ENCODE peak calls at places on chromosomes 4 and X, in four cellular contexts. C is lower lobe of right lung; Y is esophagus squamous epithelium; K is CD8-positive, alpha-beta T cell. B is an unnamed sample.

GRCh38 chr4:8512510-8512909 is 67.7 kb upstream of the GPR78 start:
- DNase-seq in C (no peak), Y (no peak), K (no peak), B (no peak)

GRCh38 chr4:81651500-81651899 is 179.8 kb upstream of the RASGEF1B start:
- DNase-seq in C (no peak), Y (no peak), K (no peak), B (no peak)

GRCh38 chr4:124143632-124144031 is 568.9 kb downstream of the ANKRD50 start:
- DNase-seq in C (no peak), Y (no peak), K (no peak), B (no peak)

GRCh38 chrX:43753637-43754036 is 97.5 kb downstream of the MAOA start:
- DNase-seq in C (no peak), Y (no peak), K (no peak), B (no peak)

GRCh38 chr4:100289980-100290379 is 99.7 kb upstream of the DDIT4L start:
- DNase-seq in C (no peak), Y (no peak), K (no peak), B (no peak)

GRCh38 chr4:122542411-122543236 is 78.2 kb downstream of the IL21 start:
- DNase-seq in C (no peak), Y (no peak), K (no peak), B (no peak)

GRCh38 chr4:27381806-27382205 is 521.2 kb downstream of the STIM2 start:
- DNase-seq in C (no peak), Y (no peak), K (no peak), B (no peak)

GRCh38 chr4:81164623-81165416 is 50.2 kb downstream of the PRKG2 start:
- DNase-seq in C (no peak), Y (no peak), K (no peak), B (no peak)

GRCh38 chrX:17878028-17878670 is 17.1 kb upstream of the RAI2 start:
- DNase-seq in C (no peak), Y (no peak), K (no peak), B (no peak)

GRCh38 chrX:77493677-77494553 is 46.7 kb downstream of the FGF16 start:
- DNase-seq in C (no peak), Y (no peak), K (no peak), B (no peak)

GRCh38 chr4:98963538-98964433 is 31.7 kb upstream of the METAP1 start:
- DNase-seq in C (no peak), Y (no peak), K (no peak), B (no peak)

GRCh38 chrX:30153881-30154260 is 61.5 kb upstream of the MAGEB2 start:
- DNase-seq in C (no peak), Y (no peak), K (no peak), B (no peak)

GRCh38 chrX:124467202-124467601 is 120.8 kb downstream of the SH2D1A start:
- DNase-seq in C (no peak), Y (no peak), K (no peak), B (no peak)

GRCh38 chrX:120732461-120732860 is 102.6 kb upstream of the C1GALT1C1 start:
- DNase-seq in C (no peak), Y (no peak), K (no peak), B (no peak)

GRCh38 chr4:54098375-54098774 is 1.6 kb upstream of the GSX2 start:
- DNase-seq in C (no peak), Y (no peak), K (no peak), B (no peak)

GRCh38 chr4:7491915-7492314 is 57.2 kb upstream of the PSAPL1 start:
- DNase-seq in C (no peak), Y (no peak), K (no peak), B (no peak)

GRCh38 chr4:47462799-47463234 is 685 bp downstream of the COMMD8 start:
- DNase-seq in C (no peak), Y (no peak), K (no peak), B (no peak)

GRCh38 chr4:52996261-52997131 is 134.4 kb downstream of the RASL11B start:
- DNase-seq in C (no peak), Y (no peak), K (no peak), B (peak; percentile 75)

DNA sequence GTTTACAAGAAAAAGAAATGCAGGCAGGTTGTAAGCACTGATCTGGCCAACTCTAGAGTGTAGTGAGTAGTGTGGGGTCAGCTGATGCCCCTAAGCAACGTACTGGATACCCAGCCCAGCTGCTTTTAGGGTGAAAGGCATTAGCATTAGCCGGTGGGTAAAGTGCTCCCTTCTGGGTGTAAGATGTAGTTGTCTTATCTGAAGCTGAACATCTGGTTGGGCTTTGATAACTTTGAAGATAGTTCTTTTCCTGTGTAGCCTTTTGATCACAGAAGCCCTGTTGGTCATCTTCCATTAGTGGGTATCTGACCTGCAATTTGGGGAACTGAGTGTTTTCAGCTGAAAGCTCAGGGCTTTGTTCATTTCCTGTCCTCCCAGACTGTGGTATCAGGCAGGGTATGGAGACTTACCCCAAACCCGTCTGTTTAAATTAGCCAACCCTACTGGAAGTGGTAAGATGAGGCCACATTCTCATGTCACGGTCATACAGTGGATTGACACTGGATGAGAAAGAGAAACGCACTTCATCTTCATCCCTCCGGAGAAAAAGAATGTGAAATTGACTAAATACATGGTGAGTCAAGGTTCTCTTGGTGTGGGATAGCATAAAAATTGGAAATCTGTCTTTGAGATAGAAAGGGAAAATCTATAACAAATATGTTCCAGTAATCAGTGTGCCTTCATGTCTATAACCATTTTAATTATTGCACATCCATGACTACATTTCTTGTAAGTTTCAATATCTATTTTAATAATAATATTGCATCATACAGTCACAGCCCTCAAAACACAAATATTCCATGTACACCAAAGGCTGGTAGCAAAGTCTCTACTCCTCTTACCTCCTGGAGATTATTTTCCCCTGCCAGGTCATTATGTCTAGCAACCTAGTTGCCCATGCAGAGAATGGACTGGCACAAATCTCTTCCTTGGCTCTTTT is 8.7 kb downstream of the RHOH start:
- DNase-seq in C (no peak), Y (no peak), K (no peak), B (no peak)
- H3K4me3 ChIP-seq in C (peak overlapping the region; percentile 17), Y (peak overlapping the region; percentile 32), K (peak overlapping the region; percentile 30), B (no peak overlapping the region)

GRCh38 chr4:87171944-87172343 is 48.5 kb downstream of the KLHL8 start:
- DNase-seq in C (no peak), Y (no peak), K (no peak), B (no peak)

GRCh38 chr4:87165886-87166285 is 54.5 kb downstream of the KLHL8 start:
- DNase-seq in C (no peak), Y (no peak), K (no peak), B (no peak)

DNA sequence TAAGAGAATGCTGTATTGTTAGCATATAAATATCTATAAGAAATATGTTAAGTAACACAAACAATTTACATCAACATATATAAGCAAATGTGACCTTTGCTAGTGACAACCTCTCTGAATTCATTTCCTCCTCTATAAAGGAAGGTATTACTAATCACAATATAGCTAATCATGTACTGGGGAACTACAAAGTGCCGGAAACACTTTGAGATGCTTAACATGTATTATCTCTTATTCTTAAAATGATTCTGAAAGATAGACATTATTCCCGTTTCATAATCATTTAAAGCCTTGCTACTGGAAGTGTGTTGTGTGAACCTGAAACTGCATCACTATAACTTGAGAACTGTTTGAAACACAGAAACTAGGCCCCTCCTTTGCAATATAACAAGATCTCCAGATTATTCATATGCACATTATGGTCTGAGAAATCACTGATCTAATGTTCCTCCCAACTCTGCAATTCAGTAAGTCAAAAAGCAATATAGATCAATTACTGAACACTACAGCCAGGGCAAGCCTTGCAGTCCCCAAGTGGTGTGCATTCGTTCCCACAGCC is 54.0 kb downstream of the KLHL8 start:
- DNase-seq in C (no peak), Y (no peak), K (no peak), B (no peak)
- H3K36me3 ChIP-seq in C (peaks cover 36% of the 10 kb centered on the region), Y (no peaks in the 10 kb centered on the region), K (no peaks in the 10 kb centered on the region), B (peaks cover 4% of the 10 kb centered on the region)

GRCh38 chr4:1171306-1172227 is 816 bp downstream of the SPON2 start:
- DNase-seq in C (no peak), Y (no peak), K (peak; percentile 42), B (peak; percentile 71)
- TF ChIP-seq CTCF in C (no peak), Y (no peak), K (no peak), B (no peak)

GRCh38 chr4:56302775-56303174 is 84.5 kb downstream of the AASDH start:
- DNase-seq in C (no peak), Y (no peak), K (no peak), B (no peak)

GRCh38 chr4:56302102-56302501 is 85.2 kb downstream of the AASDH start:
- DNase-seq in C (no peak), Y (no peak), K (no peak), B (no peak)

GRCh38 chr4:56298210-56298609 is 89.1 kb downstream of the AASDH start:
- DNase-seq in C (no peak), Y (no peak), K (no peak), B (no peak)

GRCh38 chr4:56297801-56298200 is 89.5 kb downstream of the AASDH start:
- DNase-seq in C (no peak), Y (no peak), K (no peak), B (no peak)

GRCh38 chr4:56301181-56302076 is 85.9 kb downstream of the AASDH start:
- DNase-seq in C (peak; percentile 59), Y (peak; percentile 0), K (peak; percentile 5), B (peak; percentile 79)
- H3K4me3 ChIP-seq in C (no peak overlapping the region), Y (peak overlapping the region; percentile 8), K (no peak overlapping the region), B (no peak overlapping the region)

GRCh38 chr4:39291686-39292085 is 74.5 kb downstream of the RFC1 start:
- DNase-seq in C (no peak), Y (no peak), K (no peak), B (no peak)
- H3K36me3 ChIP-seq in C (peaks cover 92% of the 10 kb centered on the region), Y (peaks cover 10% of the 10 kb centered on the region), K (peaks cover 40% of the 10 kb centered on the region), B (peaks cover 7% of the 10 kb centered on the region)

B was measured in sigmoid colon.